ENCODE peak calls at places on chromosomes 16 and 17, in seven cellular contexts. B, J, Q, Z, P, M and S are unnamed samples.

GRCh38 chr17:38917259-38917658 is 8.2 kb upstream of the LASP1NB start:
- DNase-seq in B (no peak), J (no peak), Q (no peak), Z (no peak), P (no peak), M (no peak), S (no peak)

GRCh38 chr16:77330332-77331043 is 104.3 kb downstream of the ADAMTS18 start:
- DNase-seq in B (no peak), J (no peak), Q (no peak), Z (no peak), P (no peak), M (no peak), S (no peak)

GRCh38 chr17:4249452-4250029 is 14.2 kb downstream of the ANKFY1 start:
- DNase-seq in B (no peak), J (peak; percentile 70), Q (peak; percentile 63), Z (no peak), P (peak; percentile 11), M (peak; percentile 7), S (no peak)

GRCh38 chr16:534089-534635 is 6.7 kb downstream of the CAPN15 start:
- DNase-seq in B (no peak), J (no peak), Q (no peak), Z (peak; percentile 81), P (no peak), M (no peak), S (no peak)

GRCh38 chr16:4298761-4299522 is 16.9 kb upstream of the GLIS2 start:
- DNase-seq in B (peak; percentile 76), J (peak; percentile 84), Q (no peak), Z (no peak), P (peak; percentile 75), M (peak; percentile 69), S (no peak)

GRCh38 chr17:7147772-7148171 is 31.4 kb downstream of the ASGR1 start:
- DNase-seq in B (no peak), J (no peak), Q (peak; percentile 53), Z (no peak), P (no peak), M (no peak), S (no peak)

GRCh38 chr17:6361733-6362132 is 73.2 kb downstream of the AIPL1 start:
- DNase-seq in B (no peak), J (peak; percentile 16), Q (no peak), Z (no peak), P (no peak), M (no peak), S (no peak)

GRCh38 chr16:76207270-76207669 is 69.9 kb upstream of the CNTNAP4 start:
- DNase-seq in B (no peak), J (no peak), Q (no peak), Z (no peak), P (no peak), M (no peak), S (no peak)

GRCh38 chr17:34291721-34292348 is 6.3 kb downstream of the CCL11 start:
- DNase-seq in B (no peak), J (no peak), Q (no peak), Z (no peak), P (no peak), M (no peak), S (no peak)

GRCh38 chr16:2883027-2883846 is at the start of gene FLYWCH2:
- DNase-seq in B (peak; percentile 89), J (peak; percentile 97), Q (peak; percentile 98), Z (peak; percentile 98), P (peak; percentile 98), M (peak; percentile 76), S (peak; percentile 100)

GRCh38 chr17:44309472-44309871 is 1.1 kb downstream of the RUNDC3A start:
- DNase-seq in B (no peak), J (no peak), Q (no peak), Z (no peak), P (no peak), M (no peak), S (no peak)

GRCh38 chr17:67125417-67125816 is 81.1 kb downstream of the CACNG1 start:
- DNase-seq in B (no peak), J (no peak), Q (no peak), Z (no peak), P (peak; percentile 59), M (no peak), S (no peak)

GRCh38 chr17:49901460-49902331 is 53.8 kb upstream of the TAC4 start:
- DNase-seq in B (no peak), J (no peak), Q (no peak), Z (no peak), P (no peak), M (no peak), S (no peak)

GRCh38 chr17:67639555-67639954 is 78.2 kb upstream of the NOL11 start:
- DNase-seq in B (no peak), J (no peak), Q (no peak), Z (no peak), P (no peak), M (no peak), S (no peak)

GRCh38 chr16:46996391-46996790 is 22.9 kb upstream of the DNAJA2 start:
- DNase-seq in B (no peak), J (peak; percentile 63), Q (peak; percentile 52), Z (no peak), P (no peak), M (no peak), S (no peak)

GRCh38 chr17:7108981-7109380 is 5.6 kb downstream of the ASGR2 start:
- DNase-seq in B (no peak), J (no peak), Q (no peak), Z (no peak), P (no peak), M (no peak), S (no peak)

DNA sequence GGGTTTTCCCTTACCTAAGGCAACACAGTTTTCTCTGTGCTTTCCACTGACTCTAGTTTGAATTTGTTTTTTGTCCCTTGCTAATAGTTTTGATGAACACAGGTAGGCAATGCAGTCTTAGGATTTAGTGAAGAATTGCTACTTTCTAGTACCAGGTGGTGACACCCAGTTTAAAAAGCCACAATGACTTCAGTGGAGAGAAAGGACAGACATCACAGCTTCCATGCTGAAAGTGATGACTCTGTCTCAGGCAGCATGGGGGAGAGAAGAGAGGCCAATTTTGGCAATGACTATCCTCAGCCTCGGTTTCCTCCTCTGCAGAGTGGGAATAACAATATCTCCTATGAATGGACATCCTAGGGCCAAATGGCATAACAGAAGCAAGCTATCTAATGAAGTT is 118.8 kb downstream of the AXIN2 start:
- DNase-seq in B (no peak), J (no peak), Q (no peak), Z (no peak), P (no peak), M (no peak), S (no peak)
- H3K4me3 ChIP-seq in B (no peak overlapping the region), J (no peak overlapping the region), Q (no peak overlapping the region), Z (no peak overlapping the region), P (no peak overlapping the region), M (no peak overlapping the region), S (no peak overlapping the region)

GRCh38 chr17:57705921-57706695 is 39.0 kb downstream of the CCDC182 start:
- DNase-seq in B (no peak), J (no peak), Q (no peak), Z (no peak), P (no peak), M (no peak), S (no peak)

GRCh38 chr17:57706761-57707160 is 38.3 kb downstream of the CCDC182 start:
- DNase-seq in B (no peak), J (no peak), Q (no peak), Z (no peak), P (no peak), M (no peak), S (no peak)

GRCh38 chr17:57704448-57704847 is 40.7 kb downstream of the CCDC182 start:
- DNase-seq in B (no peak), J (no peak), Q (no peak), Z (no peak), P (no peak), M (no peak), S (no peak)

GRCh38 chr17:57708401-57708800 is 36.7 kb downstream of the CCDC182 start:
- DNase-seq in B (no peak), J (peak; percentile 20), Q (no peak), Z (no peak), P (no peak), M (no peak), S (no peak)

GRCh38 chr17:57707892-57708291 is 37.2 kb downstream of the CCDC182 start:
- DNase-seq in B (no peak), J (peak; percentile 8), Q (no peak), Z (no peak), P (peak; percentile 60), M (no peak), S (no peak)
- H3K4me3 ChIP-seq in B (no peak overlapping the region), J (no peak overlapping the region), Q (no peak overlapping the region), Z (no peak overlapping the region), P (no peak overlapping the region), M (no peak overlapping the region), S (no peak overlapping the region)

DNA sequence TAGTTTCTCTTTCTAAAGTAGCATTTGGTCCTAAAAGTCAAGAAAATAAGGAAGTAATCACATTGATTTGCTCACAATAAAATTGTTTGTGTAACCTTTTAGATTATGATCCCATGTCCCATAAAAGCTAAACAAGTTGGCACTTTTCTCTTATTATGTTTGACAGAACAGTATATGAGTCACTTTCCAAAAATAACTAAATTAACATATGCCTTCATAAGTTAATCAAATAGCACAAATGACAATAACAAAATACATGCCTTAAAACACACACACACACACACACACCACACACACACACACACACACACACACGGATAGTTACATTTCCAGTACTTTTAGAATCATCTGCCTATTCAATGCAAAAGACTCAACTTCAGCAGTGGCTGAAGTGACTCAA is 2.8 kb downstream of the MED13 start:
- DNase-seq in B (no peak), J (peak; percentile 29), Q (no peak), Z (no peak), P (no peak), M (no peak), S (no peak)
- H3K4me3 ChIP-seq in B (peak overlapping the region; percentile 4), J (peak overlapping the region; percentile 99), Q (peak overlapping the region; percentile 99), Z (no peak overlapping the region), P (peak overlapping the region; percentile 98), M (no peak overlapping the region), S (peak overlapping the region; percentile 57)

GRCh38 chr17:21677911-21678310 is 14.4 kb upstream of the KCNJ18 start:
- DNase-seq in B (no peak), J (no peak), Q (no peak), Z (no peak), P (no peak), M (no peak), S (no peak)
- H3K4me3 ChIP-seq in B (no peak overlapping the region), J (no peak overlapping the region), Q (no peak overlapping the region), Z (no peak overlapping the region), P (no peak overlapping the region), M (no peak overlapping the region), S (no peak overlapping the region)

GRCh38 chr17:40511136-40511535 is 9.7 kb upstream of the TNS4 start:
- DNase-seq in B (no peak), J (peak; percentile 30), Q (no peak), Z (no peak), P (no peak), M (no peak), S (no peak)
- H3K4me3 ChIP-seq in B (no peak overlapping the region), J (no peak overlapping the region), Q (no peak overlapping the region), Z (no peak overlapping the region), P (no peak overlapping the region), M (no peak overlapping the region), S (no peak overlapping the region)

DNA sequence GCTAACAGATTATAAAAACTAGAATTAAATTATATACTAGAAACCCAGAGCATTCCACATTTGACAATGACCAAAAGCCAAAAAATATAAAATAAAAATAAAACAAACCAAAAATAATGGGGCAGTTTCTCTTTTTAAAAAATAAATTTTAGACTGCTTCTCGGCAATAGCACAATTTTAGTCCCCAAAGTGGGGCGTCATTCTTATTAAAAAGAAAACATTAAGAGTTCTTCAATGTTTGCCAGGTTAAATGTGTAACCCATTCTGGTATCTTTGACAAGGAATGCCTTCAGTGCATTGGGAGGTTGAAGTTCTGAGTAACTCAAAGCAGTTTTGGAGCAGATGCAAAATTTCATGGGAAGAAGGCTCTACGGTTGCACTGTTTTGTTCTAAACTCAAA is 3.3 kb downstream of the MAF start:
- DNase-seq in B (no peak), J (no peak), Q (no peak), Z (no peak), P (no peak), M (no peak), S (no peak)
- H3K4me3 ChIP-seq in B (no peak overlapping the region), J (peak overlapping the region; percentile 65), Q (no peak overlapping the region), Z (peak overlapping the region; percentile 70), P (no peak overlapping the region), M (no peak overlapping the region), S (peak overlapping the region; percentile 58)